ENCODE peak calls at places on chromosomes 16 and 17, in ten cellular contexts. Y is tibial nerve, B is adrenal gland, E is HL-60, H is lung, W is ovary, G is heart left ventricle, I is psoas muscle, D is Panc1, C is prostate gland. Z is an unnamed sample.

GRCh38 chr17:68122587-68122986 is 87.1 kb downstream of the KPNA2 start:
- DNase-seq in Y (no peak), B (no peak), E (no peak), H (no peak), W (no peak), G (no peak), I (no peak), D (no peak), C (no peak), Z (no peak)

GRCh38 chr17:55833311-55833710 is 82.5 kb downstream of the PCTP start:
- DNase-seq in Y (no peak), B (no peak), E (peak; percentile 67), H (no peak), W (no peak), G (no peak), I (no peak), D (no peak), C (no peak), Z (no peak)

GRCh38 chr16:81668243-81669097 is 110.6 kb upstream of the PLCG2 start:
- DNase-seq in Y (no peak), B (no peak), E (no peak), H (no peak), W (no peak), G (peak; percentile 17), I (no peak), D (no peak), C (no peak), Z (no peak)

GRCh38 chr16:69669577-69669976 is 56.8 kb downstream of the NQO1 start:
- DNase-seq in Y (no peak), B (no peak), E (no peak), H (no peak), W (no peak), G (no peak), I (no peak), D (no peak), C (no peak), Z (no peak)

GRCh38 chr17:10266477-10266876 is 68.1 kb upstream of the GAS7 start:
- DNase-seq in Y (no peak), B (no peak), E (no peak), H (no peak), W (no peak), G (no peak), I (no peak), D (no peak), C (no peak), Z (no peak)

GRCh38 chr16:88681084-88681680 is 5.1 kb downstream of the SNAI3 start:
- DNase-seq in Y (no peak), B (no peak), E (peak; percentile 65), H (no peak), W (no peak), G (no peak), I (peak; percentile 70), D (no peak), C (no peak), Z (no peak)

GRCh38 chr17:78081551-78081950 is 47.0 kb downstream of the TMC6 start:
- DNase-seq in Y (no peak), B (no peak), E (no peak), H (no peak), W (no peak), G (no peak), I (no peak), D (no peak), C (no peak), Z (no peak)

GRCh38 chr17:82938486-82939212 is 98.8 kb upstream of the ZNF750 start:
- DNase-seq in Y (no peak), B (peak; percentile 4), E (no peak), H (no peak), W (no peak), G (peak; percentile 18), I (peak; percentile 15), D (no peak), C (no peak), Z (no peak)

GRCh38 chr17:45952814-45953320 is 46.2 kb upstream of the STH start:
- DNase-seq in Y (no peak), B (no peak), E (no peak), H (no peak), W (no peak), G (no peak), I (no peak), D (no peak), C (no peak), Z (no peak)

GRCh38 chr17:37527249-37527851 is 37.7 kb downstream of the DUSP14 start:
- DNase-seq in Y (no peak), B (no peak), E (peak; percentile 20), H (no peak), W (no peak), G (no peak), I (no peak), D (peak; percentile 13), C (peak; percentile 37), Z (peak; percentile 33)

GRCh38 chr16:3195975-3196374 is 8.0 kb downstream of the OR1F1 start:
- DNase-seq in Y (no peak), B (no peak), E (no peak), H (no peak), W (no peak), G (no peak), I (no peak), D (peak; percentile 48), C (no peak), Z (no peak)

GRCh38 chr17:67574658-67575293 is 143.0 kb upstream of the NOL11 start:
- DNase-seq in Y (no peak), B (no peak), E (no peak), H (no peak), W (no peak), G (no peak), I (no peak), D (no peak), C (no peak), Z (no peak)

GRCh38 chr16:3282747-3283524 is at the start of gene ZNF263:
- DNase-seq in Y (peak; percentile 93), B (peak; percentile 98), E (peak; percentile 98), H (peak; percentile 96), W (peak; percentile 97), G (peak; percentile 96), I (peak; percentile 97), D (peak; percentile 93), C (peak; percentile 97), Z (no peak)

GRCh38 chr17:16464001-16464640 is 27.9 kb downstream of the LRRC75A start:
- DNase-seq in Y (no peak), B (no peak), E (no peak), H (no peak), W (no peak), G (no peak), I (no peak), D (no peak), C (no peak), Z (no peak)

GRCh38 chr17:16461606-16461866 is 30.5 kb downstream of the LRRC75A start:
- DNase-seq in Y (no peak), B (no peak), E (no peak), H (no peak), W (no peak), G (no peak), I (no peak), D (no peak), C (no peak), Z (no peak)

GRCh38 chr17:16460796-16461605 is 31.0 kb downstream of the LRRC75A start:
- DNase-seq in Y (no peak), B (no peak), E (no peak), H (no peak), W (no peak), G (no peak), I (no peak), D (no peak), C (no peak), Z (no peak)

GRCh38 chr17:16463341-16464000 is 28.5 kb downstream of the LRRC75A start:
- DNase-seq in Y (no peak), B (peak; percentile 87), E (no peak), H (no peak), W (no peak), G (no peak), I (no peak), D (no peak), C (no peak), Z (no peak)

GRCh38 chr17:16462070-16462864 is 29.7 kb downstream of the LRRC75A start:
- DNase-seq in Y (no peak), B (no peak), E (no peak), H (no peak), W (no peak), G (no peak), I (no peak), D (no peak), C (no peak), Z (no peak)
- H3K27ac ChIP-seq in Y (no peak overlapping the region), B (no peak overlapping the region), E (no peak overlapping the region), H (no peak overlapping the region), W (no peak overlapping the region), G (no peak overlapping the region), I (no peak overlapping the region), D (no peak overlapping the region), C (no peak overlapping the region), Z (no peak overlapping the region)

GRCh38 chr17:74354123-74354522 is 7.5 kb downstream of the BTBD17 start:
- DNase-seq in Y (no peak), B (no peak), E (peak; percentile 77), H (no peak), W (no peak), G (peak; percentile 74), I (no peak), D (peak; percentile 22), C (no peak), Z (peak; percentile 55)
- H3K4me3 ChIP-seq in Y (no peak overlapping the region), B (no peak overlapping the region), E (no peak overlapping the region), H (no peak overlapping the region), W (no peak overlapping the region), G (no peak overlapping the region), I (no peak overlapping the region), D (no peak overlapping the region), C (no peak overlapping the region), Z (no peak overlapping the region)

DNA sequence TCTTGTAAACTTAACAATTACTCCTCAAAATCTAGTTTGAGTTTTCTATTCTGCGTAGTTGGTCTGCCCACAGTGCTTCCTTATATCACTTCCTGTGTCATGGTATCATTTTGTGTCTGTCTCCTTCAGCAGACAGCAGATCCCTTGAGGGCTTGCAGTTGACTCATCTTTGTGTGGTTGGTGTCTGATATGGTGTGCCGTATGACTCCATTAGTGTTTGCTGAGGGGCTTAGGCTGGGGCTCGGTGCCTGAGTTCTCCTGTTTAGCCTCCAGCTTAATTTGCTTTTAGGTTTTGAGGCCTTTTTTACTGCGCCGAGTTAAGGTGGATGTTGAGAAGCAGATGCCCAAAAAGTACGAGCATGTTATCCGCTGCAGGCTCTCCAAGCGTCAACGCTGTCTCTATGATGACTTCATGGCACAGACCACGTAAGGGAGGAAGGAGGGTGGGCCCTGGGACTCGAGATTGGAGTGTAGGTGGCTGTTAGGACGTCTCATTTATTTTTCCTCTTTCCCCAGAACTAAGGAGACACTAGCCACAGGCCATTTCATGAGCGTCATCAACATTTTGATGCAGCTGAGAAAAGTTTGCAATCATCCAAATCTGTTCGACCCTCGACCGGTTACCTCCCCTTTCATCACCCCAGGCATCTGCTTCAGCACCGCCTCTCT is 16.9 kb downstream of the SRCAP start:
- DNase-seq in Y (no peak), B (no peak), E (peak; percentile 25), H (no peak), W (no peak), G (no peak), I (no peak), D (no peak), C (no peak), Z (no peak)
- H3K27ac ChIP-seq in Y (peak overlapping the region; percentile 70), B (peak overlapping the region; percentile 49), E (peak overlapping the region; percentile 23), H (peak overlapping the region; percentile 75), W (no peak overlapping the region), G (peak overlapping the region; percentile 27), I (peak overlapping the region; percentile 16), D (no peak overlapping the region), C (no peak overlapping the region), Z (no peak overlapping the region)

DNA sequence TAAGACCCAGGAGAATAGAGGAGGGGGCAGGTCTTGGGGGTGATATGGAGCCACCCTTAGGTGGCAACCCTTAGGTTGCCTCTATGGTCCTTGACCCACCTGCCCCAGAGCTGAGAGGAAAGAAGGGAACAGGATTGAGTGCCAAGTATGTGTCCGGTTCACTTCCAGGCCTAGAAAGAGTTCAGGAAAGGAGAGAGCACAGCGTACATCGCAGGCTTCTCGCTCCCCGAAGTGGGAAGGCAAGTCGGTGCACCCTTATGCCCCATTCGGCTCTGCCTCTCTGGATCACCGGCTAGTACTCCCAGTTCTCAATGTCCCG is 631 bp downstream of the SP6 start:
- DNase-seq in Y (no peak), B (no peak), E (no peak), H (no peak), W (no peak), G (no peak), I (no peak), D (no peak), C (no peak), Z (no peak)
- H3K4me3 ChIP-seq in Y (peak overlapping the region; percentile 36), B (peak overlapping the region; percentile 53), E (no peak overlapping the region), H (no peak overlapping the region), W (no peak overlapping the region), G (no peak overlapping the region), I (peak overlapping the region; percentile 50), D (peak overlapping the region; percentile 40), C (peak overlapping the region; percentile 33), Z (peak overlapping the region; percentile 40)